ENCODE peak calls at places on chromosome 19, in four cellular contexts. F is HepG2, P is GM12878, V is WTC11. Z is an unnamed sample.

GRCh38 chr19:58543826-58544590 is at the start of gene TRIM28:
- DNase-seq in V (peak; percentile 98), P (peak; percentile 96), F (peak; percentile 96), Z (peak; percentile 99)

GRCh38 chr19:55481148-55482127 is 3.5 kb upstream of the NAT14 start:
- DNase-seq in V (no peak), F (no peak), P (no peak), Z (no peak)

GRCh38 chr19:30662211-30662861 is 290.2 kb downstream of the ZNF536 start:
- DNase-seq in V (no peak), P (no peak), F (peak; percentile 44), Z (no peak)

GRCh38 chr19:18109731-18110671 is 12.4 kb downstream of the MAST3 start:
- DNase-seq in V (peak; percentile 60), F (peak; percentile 29), P (no peak), Z (peak; percentile 89)

GRCh38 chr19:15463865-15464371 is 426 bp downstream of the RASAL3 start:
- DNase-seq in P (no peak), F (no peak), V (peak; percentile 35), Z (no peak)

GRCh38 chr19:54160182-54160811 is 776 bp upstream of the LENG1 start:
- DNase-seq in F (no peak), V (no peak), P (no peak), Z (peak; percentile 57)

GRCh38 chr19:16896913-16897571 is 8.2 kb downstream of the F2RL3 start:
- DNase-seq in F (peak; percentile 74), V (peak; percentile 97), P (peak; percentile 60), Z (peak; percentile 96)

GRCh38 chr19:5247957-5248705 is 92.5 kb downstream of the PTPRS start:
- DNase-seq in V (no peak), F (no peak), P (no peak), Z (no peak)

GRCh38 chr19:46297700-46298476 is 1.0 kb downstream of the HIF3A start:
- DNase-seq in V (peak; percentile 35), F (no peak), P (no peak), Z (peak; percentile 54)

GRCh38 chr19:42105358-42105757 is 26.9 kb downstream of the POU2F2 start:
- DNase-seq in P (no peak), V (no peak), F (no peak), Z (no peak)

GRCh38 chr19:16088985-16089846 is 12.9 kb downstream of the TPM4 start:
- DNase-seq in P (no peak), V (no peak), F (peak; percentile 90), Z (no peak)

GRCh38 chr19:8641908-8642547 is 11.6 kb downstream of the NFILZ start:
- DNase-seq in F (peak; percentile 71), V (no peak), P (no peak), Z (peak; percentile 53)

GRCh38 chr19:5178051-5178450 is 162.6 kb downstream of the PTPRS start:
- DNase-seq in P (no peak), F (no peak), V (no peak), Z (no peak)

GRCh38 chr19:15154002-15154612 is 46.7 kb downstream of the NOTCH3 start:
- DNase-seq in V (peak; percentile 82), F (peak; percentile 49), P (no peak), Z (peak; percentile 66)

GRCh38 chr19:34487651-34488051 is 6.1 kb downstream of the WTIP start:
- DNase-seq in F (no peak), V (no peak), P (no peak), Z (no peak)

GRCh38 chr19:1058112-1058511 is 8.9 kb upstream of the ARHGAP45 start:
- DNase-seq in P (no peak), F (no peak), V (no peak), Z (no peak)
- TF ChIP-seq ETV6 in P (no peak), F (no peak), V (no peak), Z (no peak)

GRCh38 chr19:57191141-57192063 is at the start of gene ZNF264:
- DNase-seq in F (peak; percentile 62), P (peak; percentile 49), V (peak; percentile 84), Z (peak; percentile 66)

GRCh38 chr19:57190301-57190700 is 999 bp upstream of the ZNF264 start:
- DNase-seq in F (no peak), P (no peak), V (no peak), Z (no peak)

GRCh38 chr19:57192993-57193392 is 1.7 kb downstream of the ZNF264 start:
- DNase-seq in V (no peak), P (no peak), F (no peak), Z (no peak)

GRCh38 chr19:57192064-57192395 is 730 bp downstream of the ZNF264 start:
- DNase-seq in V (no peak), F (no peak), P (no peak), Z (no peak)
- TF ChIP-seq ETV6 in V (no peak), F (no peak), P (no peak), Z (no peak)

GRCh38 chr19:38703509-38703908 is 40.8 kb downstream of the CAPN12 start:
- DNase-seq in V (no peak), P (no peak), F (no peak), Z (no peak)

GRCh38 chr19:38700933-38701454 is 43.3 kb downstream of the CAPN12 start:
- DNase-seq in V (no peak), P (no peak), F (peak; percentile 85), Z (no peak)

GRCh38 chr19:38700350-38700932 is 43.8 kb downstream of the CAPN12 start:
- DNase-seq in F (peak; percentile 41), V (no peak), P (no peak), Z (no peak)

GRCh38 chr19:38701455-38702063 is 42.7 kb downstream of the CAPN12 start:
- DNase-seq in F (peak; percentile 93), P (no peak), V (no peak), Z (no peak)

GRCh38 chr19:38702278-38702677 is 42.0 kb downstream of the CAPN12 start:
- DNase-seq in V (no peak), F (no peak), P (no peak), Z (no peak)
- TF ChIP-seq ETV6 in V (no peak), F (no peak), P (no peak), Z (no peak)

DNA sequence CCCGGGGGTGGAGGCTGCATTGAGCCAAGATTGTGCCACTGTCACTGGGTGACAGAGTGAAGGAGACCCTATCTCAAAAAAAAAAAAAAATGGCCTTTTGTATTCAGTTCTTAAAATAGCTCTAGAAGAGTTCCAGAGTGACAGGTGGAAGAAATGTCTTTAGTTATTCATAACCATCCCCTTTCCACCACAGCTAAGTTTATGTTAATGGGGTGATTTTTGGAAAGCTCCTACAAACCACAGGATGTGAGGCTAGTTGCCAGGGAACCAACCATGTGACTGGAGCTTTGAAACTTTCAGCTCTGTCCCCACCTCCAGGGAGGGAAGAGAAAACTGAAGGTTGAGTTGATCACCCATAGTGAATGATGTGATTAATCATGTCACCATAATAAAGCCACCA is 6.9 kb downstream of the ZNF490 start:
- DNase-seq in F (no peak), P (peak; percentile 69), V (no peak), Z (no peak)
- TF ChIP-seq ETV6 in F (no peak), P (no peak), V (no peak), Z (no peak)

DNA sequence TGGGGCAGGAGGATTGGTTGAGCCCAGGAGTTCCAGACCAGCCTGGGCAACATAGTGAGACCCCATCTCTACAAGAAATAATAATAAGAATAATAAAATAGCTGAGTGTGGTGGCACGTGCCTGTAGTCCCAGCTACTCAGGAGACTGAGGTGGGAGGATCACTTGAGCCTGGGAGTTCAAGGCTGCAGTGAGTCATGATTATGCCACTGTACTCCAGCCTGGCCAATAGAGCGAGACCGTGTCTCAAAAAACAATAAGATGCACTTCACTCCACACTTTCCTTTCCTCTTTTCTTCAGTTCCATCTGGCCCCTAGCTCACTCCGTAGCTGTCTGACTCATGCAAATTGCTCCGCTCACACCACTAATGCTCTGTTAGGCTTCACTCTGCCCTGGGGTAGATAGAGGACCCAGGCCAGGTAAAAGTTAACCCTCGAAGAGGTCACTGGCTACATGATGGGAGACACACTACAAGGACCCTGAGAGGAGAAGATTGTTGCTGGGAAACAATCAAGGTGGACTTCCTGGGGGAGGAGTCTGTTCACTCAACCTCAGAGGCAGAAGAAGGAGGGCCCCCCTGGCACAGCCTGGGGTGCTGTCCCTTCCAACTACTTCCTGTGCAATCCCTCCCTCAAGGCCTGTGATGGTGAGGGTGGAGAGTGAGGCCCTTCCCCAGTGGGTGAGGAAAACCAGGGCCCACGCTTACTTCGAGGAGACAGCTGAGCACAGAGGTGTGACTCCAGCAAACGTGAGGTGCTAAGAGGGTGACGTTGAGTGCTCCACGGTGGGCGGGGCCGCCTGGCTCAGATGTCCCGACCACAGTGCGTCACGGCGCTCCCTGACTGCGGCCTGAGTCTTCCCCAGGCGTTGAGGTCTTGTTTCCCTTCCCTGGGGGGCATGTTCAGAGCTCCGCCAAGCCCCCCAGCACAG is 8.8 kb upstream of the TNFSF9 start:
- DNase-seq in F (no peak), P (peak; percentile 95), V (no peak), Z (peak; percentile 68)
- TF ChIP-seq ETV6 in F (no peak), P (peak; percentile 38), V (no peak), Z (no peak)

GRCh38 chr19:6768236-6768785 is 1.1 kb upstream of the SH2D3A start:
- DNase-seq in V (no peak), P (no peak), F (no peak), Z (no peak)

GRCh38 chr19:6766357-6767080 is 716 bp downstream of the SH2D3A start:
- DNase-seq in F (no peak), V (no peak), P (no peak), Z (no peak)

GRCh38 chr19:6765738-6766356 is 1.4 kb downstream of the SH2D3A start:
- DNase-seq in V (peak; percentile 90), F (peak; percentile 19), P (no peak), Z (no peak)

GRCh38 chr19:6767357-6768235 is at the start of gene SH2D3A:
- DNase-seq in P (peak; percentile 92), F (peak; percentile 65), V (peak; percentile 97), Z (peak; percentile 96)

DNA sequence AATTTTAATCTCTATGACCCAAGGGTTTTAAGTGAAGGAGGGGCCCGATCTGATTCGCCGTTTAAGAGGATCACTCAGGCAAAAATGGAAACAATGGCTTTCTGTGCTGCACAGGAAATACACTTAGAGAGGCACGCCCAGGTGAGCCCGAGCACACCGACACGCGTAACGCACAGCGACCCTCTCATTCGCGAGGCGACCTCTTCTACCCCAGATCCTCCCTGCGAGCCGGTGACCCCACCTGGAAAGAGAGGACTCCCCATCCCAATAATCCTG is 216 bp downstream of the SH2D3A start:
- DNase-seq in F (peak; percentile 55), P (no peak), V (no peak), Z (peak; percentile 17)
- TF ChIP-seq ETV6 in F (no peak), P (no peak), V (no peak), Z (no peak)

GRCh38 chr19:36605101-36605838 is at the start of gene ZNF382:
- DNase-seq in V (peak; percentile 63), P (peak; percentile 17), F (peak; percentile 63), Z (no peak)
- TF ChIP-seq ETV6 in V (no peak), P (no peak), F (no peak), Z (no peak)

GRCh38 chr19:32789429-32789828 is 69.9 kb downstream of the TDRD12 start:
- DNase-seq in F (no peak), P (no peak), V (no peak), Z (no peak)
- TF ChIP-seq ETV6 in F (no peak), P (no peak), V (no peak), Z (no peak)

GRCh38 chr19:1748115-1748702 is 5.1 kb upstream of the ONECUT3 start:
- DNase-seq in F (no peak), V (no peak), P (no peak), Z (no peak)
- TF ChIP-seq ETV6 in F (no peak), V (no peak), P (no peak), Z (no peak)

Z was measured in K562.